ENCODE peak calls at places on chromosome 5, in seven cellular contexts. One of them, this sample, is unnamed. For H3K4me1, the result is how much of the 10 kb centered on the place peaks cover.

GRCh38 chr5:10601246-10602030 is 37.6 kb downstream of the ANKRD33B start:
- DNase-seq in lung: peak
- DNase-seq in adrenal gland: peak
- DNase-seq in colonic mucosa: peak
- DNase-seq in body of pancreas: peak
- DNase-seq in ovary: peak
- DNase-seq in esophagus squamous epithelium: peak
- DNase-seq in this sample: peak

GRCh38 chr5:138212828-138213160 is 329 bp downstream of the CDC23 start:
- DNase-seq in lung: no peak
- DNase-seq in adrenal gland: no peak
- DNase-seq in colonic mucosa: no peak
- DNase-seq in body of pancreas: no peak
- DNase-seq in ovary: no peak
- DNase-seq in esophagus squamous epithelium: no peak
- DNase-seq in this sample: no peak

GRCh38 chr5:167731951-167732350 is 559.5 kb upstream of the WWC1 start:
- DNase-seq in lung: no peak
- DNase-seq in adrenal gland: no peak
- DNase-seq in colonic mucosa: no peak
- DNase-seq in body of pancreas: no peak
- DNase-seq in ovary: no peak
- DNase-seq in esophagus squamous epithelium: no peak
- DNase-seq in this sample: no peak

GRCh38 chr5:125023673-125024072 is 277.2 kb upstream of the ZNF608 start:
- DNase-seq in lung: no peak
- DNase-seq in adrenal gland: no peak
- DNase-seq in colonic mucosa: no peak
- DNase-seq in body of pancreas: no peak
- DNase-seq in ovary: no peak
- DNase-seq in esophagus squamous epithelium: no peak
- DNase-seq in this sample: no peak

GRCh38 chr5:75043736-75044264 is 8.6 kb downstream of the GCNT4 start:
- DNase-seq in lung: no peak
- DNase-seq in adrenal gland: no peak
- DNase-seq in colonic mucosa: no peak
- DNase-seq in body of pancreas: no peak
- DNase-seq in ovary: no peak
- DNase-seq in esophagus squamous epithelium: no peak
- DNase-seq in this sample: no peak

GRCh38 chr5:97135868-97136267 is 6.5 kb downstream of the LIX1 start:
- DNase-seq in lung: no peak
- DNase-seq in adrenal gland: no peak
- DNase-seq in colonic mucosa: no peak
- DNase-seq in body of pancreas: no peak
- DNase-seq in ovary: no peak
- DNase-seq in esophagus squamous epithelium: no peak
- DNase-seq in this sample: no peak

GRCh38 chr5:143341807-143342570 is 61.5 kb downstream of the NR3C1 start:
- DNase-seq in lung: no peak
- DNase-seq in adrenal gland: no peak
- DNase-seq in colonic mucosa: no peak
- DNase-seq in body of pancreas: no peak
- DNase-seq in ovary: no peak
- DNase-seq in esophagus squamous epithelium: no peak
- DNase-seq in this sample: no peak

GRCh38 chr5:147276497-147276896 is 41.7 kb downstream of the STK32A start:
- DNase-seq in lung: no peak
- DNase-seq in adrenal gland: no peak
- DNase-seq in colonic mucosa: no peak
- DNase-seq in body of pancreas: no peak
- DNase-seq in ovary: no peak
- DNase-seq in esophagus squamous epithelium: no peak
- DNase-seq in this sample: no peak

GRCh38 chr5:95081500-95082355 is 203.2 kb downstream of the MCTP1 start:
- DNase-seq in lung: peak
- DNase-seq in adrenal gland: peak
- DNase-seq in colonic mucosa: no peak
- DNase-seq in body of pancreas: no peak
- DNase-seq in ovary: no peak
- DNase-seq in esophagus squamous epithelium: no peak
- DNase-seq in this sample: no peak

GRCh38 chr5:38672059-38672791 is 115.8 kb upstream of the LIFR start:
- DNase-seq in lung: no peak
- DNase-seq in adrenal gland: no peak
- DNase-seq in colonic mucosa: no peak
- DNase-seq in body of pancreas: no peak
- DNase-seq in ovary: no peak
- DNase-seq in esophagus squamous epithelium: no peak
- DNase-seq in this sample: no peak

GRCh38 chr5:128015478-128015877 is 68.1 kb upstream of the SLC12A2 start:
- DNase-seq in lung: no peak
- DNase-seq in adrenal gland: no peak
- DNase-seq in colonic mucosa: no peak
- DNase-seq in body of pancreas: no peak
- DNase-seq in ovary: no peak
- DNase-seq in esophagus squamous epithelium: no peak
- DNase-seq in this sample: no peak

GRCh38 chr5:157303667-157304327 is 37.9 kb downstream of the CYFIP2 start:
- DNase-seq in lung: no peak
- DNase-seq in adrenal gland: no peak
- DNase-seq in colonic mucosa: no peak
- DNase-seq in body of pancreas: no peak
- DNase-seq in ovary: no peak
- DNase-seq in esophagus squamous epithelium: no peak
- DNase-seq in this sample: no peak

GRCh38 chr5:146828385-146828784 is 50.2 kb downstream of the PPP2R2B start:
- DNase-seq in lung: no peak
- DNase-seq in adrenal gland: no peak
- DNase-seq in colonic mucosa: no peak
- DNase-seq in body of pancreas: no peak
- DNase-seq in ovary: no peak
- DNase-seq in esophagus squamous epithelium: no peak
- DNase-seq in this sample: no peak

DNA sequence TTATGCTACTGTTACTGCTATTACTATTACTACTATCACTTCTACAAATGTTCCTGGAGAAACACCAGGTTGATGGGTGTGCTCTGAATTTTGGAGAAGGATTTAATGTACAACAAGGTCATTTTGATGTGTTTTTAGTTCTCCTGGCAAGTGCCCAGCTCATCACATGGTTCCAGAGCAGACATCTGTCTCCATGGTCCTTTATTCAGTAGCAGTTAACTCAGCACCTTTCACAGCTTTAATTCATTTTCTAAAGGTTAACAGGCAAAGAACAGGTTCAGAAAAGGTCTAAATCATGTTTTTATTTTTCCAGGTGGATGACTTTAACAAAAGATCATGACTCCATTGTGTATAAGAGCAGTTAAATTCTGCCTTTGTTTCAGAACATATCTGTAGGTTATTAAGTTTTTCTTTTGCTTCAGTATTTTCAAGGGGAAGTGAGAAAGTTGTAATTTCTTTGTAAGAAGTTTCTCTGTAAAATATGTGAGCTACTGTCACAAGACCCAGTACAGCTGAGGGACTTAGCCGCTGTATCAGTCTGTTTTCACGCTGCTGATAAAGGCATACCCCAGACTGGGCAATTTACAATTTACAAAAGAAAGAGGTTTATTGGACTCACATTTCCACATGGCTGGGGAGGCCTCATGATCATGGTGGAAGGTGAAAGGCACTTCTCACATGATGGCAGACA is 41.9 kb downstream of the MTRR start:
- DNase-seq in lung: no peak
- DNase-seq in adrenal gland: no peak
- DNase-seq in colonic mucosa: no peak
- DNase-seq in body of pancreas: no peak
- DNase-seq in ovary: no peak
- DNase-seq in esophagus squamous epithelium: no peak
- DNase-seq in this sample: no peak
- H3K4me3 ChIP-seq in lung: no peak
- H3K4me3 ChIP-seq in adrenal gland: no peak
- H3K4me3 ChIP-seq in colonic mucosa: no peak
- H3K4me3 ChIP-seq in body of pancreas: no peak
- H3K4me3 ChIP-seq in ovary: no peak
- H3K4me3 ChIP-seq in esophagus squamous epithelium: no peak
- H3K4me3 ChIP-seq in this sample: no peak

GRCh38 chr5:76474377-76474776 is 71.3 kb downstream of the IQGAP2 start:
- DNase-seq in lung: no peak
- DNase-seq in adrenal gland: no peak
- DNase-seq in colonic mucosa: no peak
- DNase-seq in body of pancreas: no peak
- DNase-seq in ovary: no peak
- DNase-seq in esophagus squamous epithelium: no peak
- DNase-seq in this sample: no peak

GRCh38 chr5:76476639-76477038 is 73.6 kb downstream of the IQGAP2 start:
- DNase-seq in lung: no peak
- DNase-seq in adrenal gland: no peak
- DNase-seq in colonic mucosa: no peak
- DNase-seq in body of pancreas: no peak
- DNase-seq in ovary: no peak
- DNase-seq in esophagus squamous epithelium: no peak
- DNase-seq in this sample: no peak

GRCh38 chr5:76475936-76476335 is 72.9 kb downstream of the IQGAP2 start:
- DNase-seq in lung: no peak
- DNase-seq in adrenal gland: no peak
- DNase-seq in colonic mucosa: peak
- DNase-seq in body of pancreas: no peak
- DNase-seq in ovary: no peak
- DNase-seq in esophagus squamous epithelium: no peak
- DNase-seq in this sample: no peak

GRCh38 chr5:76473676-76474075 is 70.6 kb downstream of the IQGAP2 start:
- DNase-seq in lung: no peak
- DNase-seq in adrenal gland: no peak
- DNase-seq in colonic mucosa: no peak
- DNase-seq in body of pancreas: no peak
- DNase-seq in ovary: no peak
- DNase-seq in esophagus squamous epithelium: no peak
- DNase-seq in this sample: no peak

DNA sequence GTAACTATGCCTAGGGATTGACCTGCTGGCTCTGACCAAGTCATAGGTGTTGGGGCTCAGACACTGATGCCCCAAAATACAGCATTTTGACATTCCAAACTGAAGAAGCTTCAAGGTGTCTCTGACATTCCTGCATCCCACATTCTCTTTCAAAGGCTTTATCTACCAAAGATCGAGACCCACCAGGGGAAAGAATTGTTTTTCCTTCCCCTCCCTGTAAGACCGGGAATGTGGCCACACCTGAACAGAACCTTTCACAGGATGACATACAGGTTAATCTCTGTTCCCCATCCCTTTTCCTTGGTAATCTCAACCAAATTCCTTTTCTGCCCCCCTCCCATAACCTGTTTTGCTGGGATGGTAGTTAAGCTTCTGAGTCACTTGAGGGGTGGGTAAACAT is 72.3 kb downstream of the IQGAP2 start:
- DNase-seq in lung: no peak
- DNase-seq in adrenal gland: no peak
- DNase-seq in colonic mucosa: peak
- DNase-seq in body of pancreas: no peak
- DNase-seq in ovary: no peak
- DNase-seq in esophagus squamous epithelium: no peak
- DNase-seq in this sample: no peak
- H3K4me1 ChIP-seq in lung: under half
- H3K4me1 ChIP-seq in adrenal gland: under half
- H3K4me1 ChIP-seq in colonic mucosa: under half
- H3K4me1 ChIP-seq in body of pancreas: under half
- H3K4me1 ChIP-seq in ovary: under half
- H3K4me1 ChIP-seq in esophagus squamous epithelium: under half
- H3K4me1 ChIP-seq in this sample: under half

GRCh38 chr5:141522301-141522700 is 33.4 kb downstream of the PCDHGC5 start:
- DNase-seq in lung: no peak
- DNase-seq in adrenal gland: no peak
- DNase-seq in colonic mucosa: no peak
- DNase-seq in body of pancreas: no peak
- DNase-seq in ovary: no peak
- DNase-seq in esophagus squamous epithelium: no peak
- DNase-seq in this sample: no peak

GRCh38 chr5:141521244-141521781 is 32.4 kb downstream of the PCDHGC5 start:
- DNase-seq in lung: no peak
- DNase-seq in adrenal gland: peak
- DNase-seq in colonic mucosa: peak
- DNase-seq in body of pancreas: no peak
- DNase-seq in ovary: no peak
- DNase-seq in esophagus squamous epithelium: no peak
- DNase-seq in this sample: peak

GRCh38 chr5:141523991-141524390 is 35.1 kb downstream of the PCDHGC5 start:
- DNase-seq in lung: no peak
- DNase-seq in adrenal gland: no peak
- DNase-seq in colonic mucosa: no peak
- DNase-seq in body of pancreas: no peak
- DNase-seq in ovary: no peak
- DNase-seq in esophagus squamous epithelium: no peak
- DNase-seq in this sample: peak

GRCh38 chr5:141525659-141526058 is 36.8 kb downstream of the PCDHGC5 start:
- DNase-seq in lung: peak
- DNase-seq in adrenal gland: no peak
- DNase-seq in colonic mucosa: peak
- DNase-seq in body of pancreas: no peak
- DNase-seq in ovary: no peak
- DNase-seq in esophagus squamous epithelium: no peak
- DNase-seq in this sample: no peak

GRCh38 chr5:141524604-141525597 is 36.0 kb downstream of the PCDHGC5 start:
- DNase-seq in lung: peak
- DNase-seq in adrenal gland: peak
- DNase-seq in colonic mucosa: peak
- DNase-seq in body of pancreas: peak
- DNase-seq in ovary: peak
- DNase-seq in esophagus squamous epithelium: no peak
- DNase-seq in this sample: no peak
- TF ChIP-seq CTCF in lung: peak
- TF ChIP-seq CTCF in adrenal gland: peak
- TF ChIP-seq CTCF in colonic mucosa: peak
- TF ChIP-seq CTCF in body of pancreas: peak
- TF ChIP-seq CTCF in ovary: peak
- TF ChIP-seq CTCF in esophagus squamous epithelium: peak
- TF ChIP-seq CTCF in this sample: peak

GRCh38 chr5:17434982-17435381 is 63.0 kb upstream of the TAF11L2 start:
- DNase-seq in lung: no peak
- DNase-seq in adrenal gland: no peak
- DNase-seq in colonic mucosa: no peak
- DNase-seq in body of pancreas: no peak
- DNase-seq in ovary: no peak
- DNase-seq in esophagus squamous epithelium: no peak
- DNase-seq in this sample: no peak

GRCh38 chr5:17436766-17437221 is 61.2 kb upstream of the TAF11L2 start:
- DNase-seq in lung: no peak
- DNase-seq in adrenal gland: peak
- DNase-seq in colonic mucosa: no peak
- DNase-seq in body of pancreas: no peak
- DNase-seq in ovary: no peak
- DNase-seq in esophagus squamous epithelium: no peak
- DNase-seq in this sample: no peak

GRCh38 chr5:17439956-17440355 is 58.1 kb upstream of the TAF11L2 start:
- DNase-seq in lung: no peak
- DNase-seq in adrenal gland: no peak
- DNase-seq in colonic mucosa: no peak
- DNase-seq in body of pancreas: no peak
- DNase-seq in ovary: no peak
- DNase-seq in esophagus squamous epithelium: no peak
- DNase-seq in this sample: no peak

GRCh38 chr5:17438027-17438426 is 60.0 kb upstream of the TAF11L2 start:
- DNase-seq in lung: no peak
- DNase-seq in adrenal gland: no peak
- DNase-seq in colonic mucosa: no peak
- DNase-seq in body of pancreas: no peak
- DNase-seq in ovary: no peak
- DNase-seq in esophagus squamous epithelium: no peak
- DNase-seq in this sample: no peak

GRCh38 chr5:17436345-17436744 is 61.7 kb upstream of the TAF11L2 start:
- DNase-seq in lung: no peak
- DNase-seq in adrenal gland: no peak
- DNase-seq in colonic mucosa: no peak
- DNase-seq in body of pancreas: no peak
- DNase-seq in ovary: no peak
- DNase-seq in esophagus squamous epithelium: no peak
- DNase-seq in this sample: no peak
- H3K4me3 ChIP-seq in lung: no peak
- H3K4me3 ChIP-seq in adrenal gland: no peak
- H3K4me3 ChIP-seq in colonic mucosa: peak
- H3K4me3 ChIP-seq in body of pancreas: no peak
- H3K4me3 ChIP-seq in ovary: no peak
- H3K4me3 ChIP-seq in esophagus squamous epithelium: peak
- H3K4me3 ChIP-seq in this sample: peak